ENCODE peak calls at places on chromosomes 16 and 17, in five cellular contexts. One of them, this sample, is unnamed.
A peak's percentile ranks its signal among the peaks of the same experiment; 100 is the strongest.

GRCh38 chr16:13333336-13333735 is 431.9 kb downstream of the SHISA9 start:
- DNase-seq in stimulated activated CD8-positive, alpha-beta memory T cell treated with anti-CD3 and anti-CD28 coated beads, Interleukin-7, amount 100 ng/mL, for 4 hours: no peak
- DNase-seq in NCI-H510A: no peak
- DNase-seq in ACHN: no peak
- DNase-seq in fibroblast of the conjunctiva: no peak
- DNase-seq in this sample: peak; percentile 75

GRCh38 chr16:951660-952301 is 19.0 kb downstream of the LMF1 start:
- DNase-seq in stimulated activated CD8-positive, alpha-beta memory T cell treated with anti-CD3 and anti-CD28 coated beads, Interleukin-7, amount 100 ng/mL, for 4 hours: no peak
- DNase-seq in NCI-H510A: no peak
- DNase-seq in ACHN: no peak
- DNase-seq in fibroblast of the conjunctiva: no peak
- DNase-seq in this sample: no peak

GRCh38 chr16:234468-235305 is at the start of gene FAM234A:
- DNase-seq in stimulated activated CD8-positive, alpha-beta memory T cell treated with anti-CD3 and anti-CD28 coated beads, Interleukin-7, amount 100 ng/mL, for 4 hours: peak; percentile 93
- DNase-seq in NCI-H510A: peak; percentile 88
- DNase-seq in ACHN: peak; percentile 96
- DNase-seq in fibroblast of the conjunctiva: peak; percentile 72
- DNase-seq in this sample: peak; percentile 88

GRCh38 chr17:33976816-33977215 is 278.3 kb upstream of the CCL2 start:
- DNase-seq in stimulated activated CD8-positive, alpha-beta memory T cell treated with anti-CD3 and anti-CD28 coated beads, Interleukin-7, amount 100 ng/mL, for 4 hours: no peak
- DNase-seq in NCI-H510A: no peak
- DNase-seq in ACHN: no peak
- DNase-seq in fibroblast of the conjunctiva: no peak
- DNase-seq in this sample: no peak

GRCh38 chr16:2177101-2177500 is 19.3 kb downstream of the CASKIN1 start:
- DNase-seq in stimulated activated CD8-positive, alpha-beta memory T cell treated with anti-CD3 and anti-CD28 coated beads, Interleukin-7, amount 100 ng/mL, for 4 hours: no peak
- DNase-seq in NCI-H510A: no peak
- DNase-seq in ACHN: no peak
- DNase-seq in fibroblast of the conjunctiva: no peak
- DNase-seq in this sample: no peak

GRCh38 chr17:3879181-3879580 is 13.7 kb downstream of the CAMKK1 start:
- DNase-seq in stimulated activated CD8-positive, alpha-beta memory T cell treated with anti-CD3 and anti-CD28 coated beads, Interleukin-7, amount 100 ng/mL, for 4 hours: no peak
- DNase-seq in NCI-H510A: peak; percentile 34
- DNase-seq in ACHN: no peak
- DNase-seq in fibroblast of the conjunctiva: no peak
- DNase-seq in this sample: no peak

GRCh38 chr16:75319513-75320401 is 68.3 kb upstream of the BCAR1 start:
- DNase-seq in stimulated activated CD8-positive, alpha-beta memory T cell treated with anti-CD3 and anti-CD28 coated beads, Interleukin-7, amount 100 ng/mL, for 4 hours: no peak
- DNase-seq in NCI-H510A: no peak
- DNase-seq in ACHN: peak; percentile 80
- DNase-seq in fibroblast of the conjunctiva: peak; percentile 63
- DNase-seq in this sample: no peak

GRCh38 chr17:40542562-40543411 is 22.5 kb downstream of the CCR7 start:
- DNase-seq in stimulated activated CD8-positive, alpha-beta memory T cell treated with anti-CD3 and anti-CD28 coated beads, Interleukin-7, amount 100 ng/mL, for 4 hours: no peak
- DNase-seq in NCI-H510A: no peak
- DNase-seq in ACHN: no peak
- DNase-seq in fibroblast of the conjunctiva: peak; percentile 99
- DNase-seq in this sample: no peak

GRCh38 chr17:17108681-17109049 is 66.4 kb downstream of the MPRIP start:
- DNase-seq in stimulated activated CD8-positive, alpha-beta memory T cell treated with anti-CD3 and anti-CD28 coated beads, Interleukin-7, amount 100 ng/mL, for 4 hours: no peak
- DNase-seq in NCI-H510A: peak; percentile 38
- DNase-seq in ACHN: no peak
- DNase-seq in fibroblast of the conjunctiva: no peak
- DNase-seq in this sample: peak; percentile 18

GRCh38 chr16:77223184-77223583 is 24.0 kb downstream of the SYCE1L start:
- DNase-seq in stimulated activated CD8-positive, alpha-beta memory T cell treated with anti-CD3 and anti-CD28 coated beads, Interleukin-7, amount 100 ng/mL, for 4 hours: no peak
- DNase-seq in NCI-H510A: no peak
- DNase-seq in ACHN: peak; percentile 50
- DNase-seq in fibroblast of the conjunctiva: no peak
- DNase-seq in this sample: no peak

GRCh38 chr16:57953857-57954256 is 17.1 kb downstream of the CNGB1 start:
- DNase-seq in stimulated activated CD8-positive, alpha-beta memory T cell treated with anti-CD3 and anti-CD28 coated beads, Interleukin-7, amount 100 ng/mL, for 4 hours: no peak
- DNase-seq in NCI-H510A: no peak
- DNase-seq in ACHN: no peak
- DNase-seq in fibroblast of the conjunctiva: no peak
- DNase-seq in this sample: no peak

GRCh38 chr17:34383225-34383615 is 20.2 kb upstream of the CCL1 start:
- DNase-seq in stimulated activated CD8-positive, alpha-beta memory T cell treated with anti-CD3 and anti-CD28 coated beads, Interleukin-7, amount 100 ng/mL, for 4 hours: no peak
- DNase-seq in NCI-H510A: no peak
- DNase-seq in ACHN: no peak
- DNase-seq in fibroblast of the conjunctiva: no peak
- DNase-seq in this sample: no peak

GRCh38 chr17:82226170-82226808 is 2.6 kb upstream of the SLC16A3 start:
- DNase-seq in stimulated activated CD8-positive, alpha-beta memory T cell treated with anti-CD3 and anti-CD28 coated beads, Interleukin-7, amount 100 ng/mL, for 4 hours: no peak
- DNase-seq in NCI-H510A: no peak
- DNase-seq in ACHN: no peak
- DNase-seq in fibroblast of the conjunctiva: no peak
- DNase-seq in this sample: no peak